ENCODE peak calls at places on chromosome 20, in ten cellular contexts. One of them, this sample, is unnamed.

GRCh38 chr20:38290829-38291581 is 13.0 kb upstream of the BPI start:
- DNase-seq in RPMI8226: no peak
- DNase-seq in nephron progenitor cell: peak
- DNase-seq in left cardiac atrium: peak
- DNase-seq in HuH-7.5: peak
- DNase-seq in epithelial cell of prostate: no peak
- DNase-seq in posterior cingulate gyrus: no peak
- DNase-seq in brain microvascular endothelial cell: peak
- DNase-seq in effector memory CD4-positive, alpha-beta T cell: no peak
- DNase-seq in foreskin melanocyte: no peak
- DNase-seq in this sample: peak

GRCh38 chr20:2663887-2664719 is at the start of gene IDH3B:
- DNase-seq in RPMI8226: peak
- DNase-seq in nephron progenitor cell: peak
- DNase-seq in left cardiac atrium: peak
- DNase-seq in HuH-7.5: peak
- DNase-seq in epithelial cell of prostate: peak
- DNase-seq in posterior cingulate gyrus: peak
- DNase-seq in brain microvascular endothelial cell: peak
- DNase-seq in effector memory CD4-positive, alpha-beta T cell: peak
- DNase-seq in foreskin melanocyte: peak
- DNase-seq in this sample: peak

GRCh38 chr20:47568019-47568418 is 66.3 kb downstream of the NCOA3 start:
- DNase-seq in RPMI8226: no peak
- DNase-seq in nephron progenitor cell: no peak
- DNase-seq in left cardiac atrium: no peak
- DNase-seq in HuH-7.5: no peak
- DNase-seq in epithelial cell of prostate: no peak
- DNase-seq in posterior cingulate gyrus: no peak
- DNase-seq in brain microvascular endothelial cell: peak
- DNase-seq in effector memory CD4-positive, alpha-beta T cell: no peak
- DNase-seq in foreskin melanocyte: no peak
- DNase-seq in this sample: no peak

GRCh38 chr20:1415667-1416468 is 23.0 kb upstream of the FKBP1A start:
- DNase-seq in RPMI8226: no peak
- DNase-seq in nephron progenitor cell: no peak
- DNase-seq in left cardiac atrium: no peak
- DNase-seq in HuH-7.5: no peak
- DNase-seq in epithelial cell of prostate: peak
- DNase-seq in posterior cingulate gyrus: no peak
- DNase-seq in brain microvascular endothelial cell: peak
- DNase-seq in effector memory CD4-positive, alpha-beta T cell: no peak
- DNase-seq in foreskin melanocyte: peak
- DNase-seq in this sample: no peak

GRCh38 chr20:54345301-54345724 is 130.1 kb upstream of the DOK5 start:
- DNase-seq in RPMI8226: no peak
- DNase-seq in nephron progenitor cell: no peak
- DNase-seq in left cardiac atrium: no peak
- DNase-seq in HuH-7.5: no peak
- DNase-seq in epithelial cell of prostate: no peak
- DNase-seq in posterior cingulate gyrus: no peak
- DNase-seq in brain microvascular endothelial cell: peak
- DNase-seq in effector memory CD4-positive, alpha-beta T cell: no peak
- DNase-seq in foreskin melanocyte: peak
- DNase-seq in this sample: no peak

GRCh38 chr20:25457886-25458680 is 50.6 kb downstream of the GINS1 start:
- DNase-seq in RPMI8226: no peak
- DNase-seq in nephron progenitor cell: no peak
- DNase-seq in left cardiac atrium: no peak
- DNase-seq in HuH-7.5: no peak
- DNase-seq in epithelial cell of prostate: no peak
- DNase-seq in posterior cingulate gyrus: no peak
- DNase-seq in brain microvascular endothelial cell: no peak
- DNase-seq in effector memory CD4-positive, alpha-beta T cell: no peak
- DNase-seq in foreskin melanocyte: no peak
- DNase-seq in this sample: no peak

GRCh38 chr20:42678895-42679294 is 510.8 kb downstream of the PTPRT start:
- DNase-seq in RPMI8226: no peak
- DNase-seq in nephron progenitor cell: no peak
- DNase-seq in left cardiac atrium: no peak
- DNase-seq in HuH-7.5: peak
- DNase-seq in epithelial cell of prostate: no peak
- DNase-seq in posterior cingulate gyrus: no peak
- DNase-seq in brain microvascular endothelial cell: no peak
- DNase-seq in effector memory CD4-positive, alpha-beta T cell: no peak
- DNase-seq in foreskin melanocyte: no peak
- DNase-seq in this sample: peak

GRCh38 chr20:33023439-33024262 is 7.8 kb upstream of the BPIFB6 start:
- DNase-seq in RPMI8226: no peak
- DNase-seq in nephron progenitor cell: no peak
- DNase-seq in left cardiac atrium: no peak
- DNase-seq in HuH-7.5: no peak
- DNase-seq in epithelial cell of prostate: no peak
- DNase-seq in posterior cingulate gyrus: no peak
- DNase-seq in brain microvascular endothelial cell: no peak
- DNase-seq in effector memory CD4-positive, alpha-beta T cell: no peak
- DNase-seq in foreskin melanocyte: no peak
- DNase-seq in this sample: no peak

GRCh38 chr20:25050082-25050481 is 7.9 kb downstream of the ACSS1 start:
- DNase-seq in RPMI8226: no peak
- DNase-seq in nephron progenitor cell: no peak
- DNase-seq in left cardiac atrium: no peak
- DNase-seq in HuH-7.5: no peak
- DNase-seq in epithelial cell of prostate: no peak
- DNase-seq in posterior cingulate gyrus: no peak
- DNase-seq in brain microvascular endothelial cell: no peak
- DNase-seq in effector memory CD4-positive, alpha-beta T cell: no peak
- DNase-seq in foreskin melanocyte: no peak
- DNase-seq in this sample: no peak

GRCh38 chr20:63498950-63499332 is at the start of gene EEF1A2:
- DNase-seq in RPMI8226: peak
- DNase-seq in nephron progenitor cell: peak
- DNase-seq in left cardiac atrium: peak
- DNase-seq in HuH-7.5: peak
- DNase-seq in epithelial cell of prostate: no peak
- DNase-seq in posterior cingulate gyrus: peak
- DNase-seq in brain microvascular endothelial cell: no peak
- DNase-seq in effector memory CD4-positive, alpha-beta T cell: peak
- DNase-seq in foreskin melanocyte: no peak
- DNase-seq in this sample: peak

GRCh38 chr20:13771853-13772453 is 12.8 kb downstream of the ESF1 start:
- DNase-seq in RPMI8226: peak
- DNase-seq in nephron progenitor cell: no peak
- DNase-seq in left cardiac atrium: no peak
- DNase-seq in HuH-7.5: no peak
- DNase-seq in epithelial cell of prostate: no peak
- DNase-seq in posterior cingulate gyrus: no peak
- DNase-seq in brain microvascular endothelial cell: no peak
- DNase-seq in effector memory CD4-positive, alpha-beta T cell: no peak
- DNase-seq in foreskin melanocyte: no peak
- DNase-seq in this sample: peak

GRCh38 chr20:32476684-32477593 is 108.2 kb downstream of the NOL4L start:
- DNase-seq in RPMI8226: no peak
- DNase-seq in nephron progenitor cell: no peak
- DNase-seq in left cardiac atrium: peak
- DNase-seq in HuH-7.5: peak
- DNase-seq in epithelial cell of prostate: no peak
- DNase-seq in posterior cingulate gyrus: no peak
- DNase-seq in brain microvascular endothelial cell: no peak
- DNase-seq in effector memory CD4-positive, alpha-beta T cell: no peak
- DNase-seq in foreskin melanocyte: no peak
- DNase-seq in this sample: no peak

GRCh38 chr20:10536531-10536930 is 101.4 kb downstream of the SLX4IP start:
- DNase-seq in RPMI8226: peak
- DNase-seq in nephron progenitor cell: no peak
- DNase-seq in left cardiac atrium: no peak
- DNase-seq in HuH-7.5: no peak
- DNase-seq in epithelial cell of prostate: no peak
- DNase-seq in posterior cingulate gyrus: no peak
- DNase-seq in brain microvascular endothelial cell: no peak
- DNase-seq in effector memory CD4-positive, alpha-beta T cell: no peak
- DNase-seq in foreskin melanocyte: no peak
- DNase-seq in this sample: peak

GRCh38 chr20:45293041-45294002 is 13.3 kb upstream of the RBPJL start:
- DNase-seq in RPMI8226: peak
- DNase-seq in nephron progenitor cell: peak
- DNase-seq in left cardiac atrium: peak
- DNase-seq in HuH-7.5: peak
- DNase-seq in epithelial cell of prostate: no peak
- DNase-seq in posterior cingulate gyrus: peak
- DNase-seq in brain microvascular endothelial cell: peak
- DNase-seq in effector memory CD4-positive, alpha-beta T cell: peak
- DNase-seq in foreskin melanocyte: peak
- DNase-seq in this sample: peak

GRCh38 chr20:32575227-32575581 is 9.9 kb downstream of the NOL4L start:
- DNase-seq in RPMI8226: no peak
- DNase-seq in nephron progenitor cell: no peak
- DNase-seq in left cardiac atrium: no peak
- DNase-seq in HuH-7.5: no peak
- DNase-seq in epithelial cell of prostate: no peak
- DNase-seq in posterior cingulate gyrus: no peak
- DNase-seq in brain microvascular endothelial cell: no peak
- DNase-seq in effector memory CD4-positive, alpha-beta T cell: no peak
- DNase-seq in foreskin melanocyte: no peak
- DNase-seq in this sample: no peak